ENCODE peak calls at places on chromosomes 2 and 18, in five cellular contexts. One of them, this sample, is unnamed.

GRCh38 chr2:203790134-203790533 is 77.4 kb upstream of the CTLA4 start:
- DNase-seq in osteoblast: peak
- DNase-seq in hippocampal formation: no peak
- DNase-seq in non-pigmented ciliary epithelial cell: no peak
- DNase-seq in ureter: no peak
- DNase-seq in this sample: no peak

GRCh38 chr18:9913151-9913525 is 678 bp upstream of the VAPA start:
- DNase-seq in osteoblast: peak
- DNase-seq in non-pigmented ciliary epithelial cell: no peak
- DNase-seq in ureter: no peak
- DNase-seq in hippocampal formation: no peak
- DNase-seq in this sample: no peak

GRCh38 chr2:11983401-11983800 is 237.0 kb downstream of the LPIN1 start:
- DNase-seq in osteoblast: no peak
- DNase-seq in ureter: no peak
- DNase-seq in hippocampal formation: no peak
- DNase-seq in non-pigmented ciliary epithelial cell: no peak
- DNase-seq in this sample: no peak

GRCh38 chr2:231710751-231711676 is 2.7 kb downstream of the PTMA start:
- DNase-seq in hippocampal formation: no peak
- DNase-seq in non-pigmented ciliary epithelial cell: no peak
- DNase-seq in osteoblast: peak
- DNase-seq in ureter: peak
- DNase-seq in this sample: no peak

GRCh38 chr2:148524519-148524919 is 120.0 kb upstream of the EPC2 start:
- DNase-seq in hippocampal formation: no peak
- DNase-seq in ureter: no peak
- DNase-seq in osteoblast: no peak
- DNase-seq in non-pigmented ciliary epithelial cell: no peak
- DNase-seq in this sample: peak

GRCh38 chr2:8393506-8393905 is 288.4 kb upstream of the ID2 start:
- DNase-seq in osteoblast: no peak
- DNase-seq in hippocampal formation: no peak
- DNase-seq in ureter: no peak
- DNase-seq in non-pigmented ciliary epithelial cell: no peak
- DNase-seq in this sample: peak

GRCh38 chr2:148577845-148578492 is 66.6 kb upstream of the EPC2 start:
- DNase-seq in ureter: no peak
- DNase-seq in non-pigmented ciliary epithelial cell: no peak
- DNase-seq in hippocampal formation: no peak
- DNase-seq in osteoblast: peak
- DNase-seq in this sample: no peak

GRCh38 chr2:4763009-4763408 is 929.2 kb upstream of the SOX11 start:
- DNase-seq in non-pigmented ciliary epithelial cell: peak
- DNase-seq in osteoblast: no peak
- DNase-seq in hippocampal formation: peak
- DNase-seq in ureter: no peak
- DNase-seq in this sample: no peak

GRCh38 chr2:79611448-79612016 is 98.7 kb downstream of the CTNNA2 start:
- DNase-seq in hippocampal formation: no peak
- DNase-seq in non-pigmented ciliary epithelial cell: no peak
- DNase-seq in ureter: no peak
- DNase-seq in osteoblast: no peak
- DNase-seq in this sample: no peak

GRCh38 chr2:96623116-96623515 is 15.0 kb downstream of the KANSL3 start:
- DNase-seq in hippocampal formation: no peak
- DNase-seq in ureter: no peak
- DNase-seq in non-pigmented ciliary epithelial cell: no peak
- DNase-seq in osteoblast: no peak
- DNase-seq in this sample: no peak

GRCh38 chr2:63668000-63668399 is 79.2 kb downstream of the MDH1 start:
- DNase-seq in osteoblast: no peak
- DNase-seq in non-pigmented ciliary epithelial cell: no peak
- DNase-seq in hippocampal formation: no peak
- DNase-seq in ureter: no peak
- DNase-seq in this sample: no peak

GRCh38 chr2:188734688-188735087 is 239.5 kb upstream of the COL3A1 start:
- DNase-seq in ureter: no peak
- DNase-seq in osteoblast: no peak
- DNase-seq in hippocampal formation: no peak
- DNase-seq in non-pigmented ciliary epithelial cell: no peak
- DNase-seq in this sample: peak

GRCh38 chr2:222108957-222109595 is 189.7 kb downstream of the PAX3 start:
- DNase-seq in non-pigmented ciliary epithelial cell: no peak
- DNase-seq in ureter: no peak
- DNase-seq in osteoblast: no peak
- DNase-seq in hippocampal formation: no peak
- DNase-seq in this sample: no peak

GRCh38 chr18:78607221-78607620 is 372.4 kb upstream of the SALL3 start:
- DNase-seq in osteoblast: no peak
- DNase-seq in ureter: peak
- DNase-seq in hippocampal formation: no peak
- DNase-seq in non-pigmented ciliary epithelial cell: no peak
- DNase-seq in this sample: no peak

GRCh38 chr2:190467575-190468083 is 59.5 kb downstream of the MFSD6 start:
- DNase-seq in osteoblast: no peak
- DNase-seq in non-pigmented ciliary epithelial cell: no peak
- DNase-seq in hippocampal formation: no peak
- DNase-seq in ureter: no peak
- DNase-seq in this sample: no peak

GRCh38 chr18:46772396-46772795 is 15.5 kb upstream of the ST8SIA5 start:
- DNase-seq in osteoblast: no peak
- DNase-seq in hippocampal formation: no peak
- DNase-seq in non-pigmented ciliary epithelial cell: no peak
- DNase-seq in ureter: no peak
- DNase-seq in this sample: no peak

GRCh38 chr2:85974395-85974794 is 85.6 kb upstream of the ST3GAL5 start:
- DNase-seq in non-pigmented ciliary epithelial cell: no peak
- DNase-seq in osteoblast: no peak
- DNase-seq in hippocampal formation: no peak
- DNase-seq in ureter: peak
- DNase-seq in this sample: peak

GRCh38 chr18:34122724-34123334 is 101.9 kb downstream of the NOL4 start:
- DNase-seq in osteoblast: peak
- DNase-seq in ureter: peak
- DNase-seq in non-pigmented ciliary epithelial cell: no peak
- DNase-seq in hippocampal formation: no peak
- DNase-seq in this sample: no peak

GRCh38 chr18:46894124-46894523 is 23.2 kb downstream of the PIAS2 start:
- DNase-seq in osteoblast: no peak
- DNase-seq in hippocampal formation: no peak
- DNase-seq in non-pigmented ciliary epithelial cell: no peak
- DNase-seq in ureter: no peak
- DNase-seq in this sample: no peak

GRCh38 chr2:181953773-181954537 is 31.7 kb upstream of the PPP1R1C start:
- DNase-seq in non-pigmented ciliary epithelial cell: no peak
- DNase-seq in hippocampal formation: no peak
- DNase-seq in osteoblast: peak
- DNase-seq in ureter: peak
- DNase-seq in this sample: no peak

GRCh38 chr18:56637897-56638231 is 528 bp downstream of the TXNL1 start:
- DNase-seq in osteoblast: no peak
- DNase-seq in non-pigmented ciliary epithelial cell: no peak
- DNase-seq in ureter: no peak
- DNase-seq in hippocampal formation: no peak
- DNase-seq in this sample: no peak

GRCh38 chr2:24435391-24436316 is 55.4 kb upstream of the NCOA1 start:
- DNase-seq in hippocampal formation: peak
- DNase-seq in osteoblast: peak
- DNase-seq in non-pigmented ciliary epithelial cell: peak
- DNase-seq in ureter: peak
- DNase-seq in this sample: no peak

GRCh38 chr2:205865794-205866490 is 183.6 kb downstream of the NRP2 start:
- DNase-seq in osteoblast: no peak
- DNase-seq in ureter: no peak
- DNase-seq in hippocampal formation: no peak
- DNase-seq in non-pigmented ciliary epithelial cell: no peak
- DNase-seq in this sample: no peak

GRCh38 chr2:182360012-182360662 is 66.7 kb downstream of the PDE1A start:
- DNase-seq in hippocampal formation: no peak
- DNase-seq in non-pigmented ciliary epithelial cell: no peak
- DNase-seq in osteoblast: no peak
- DNase-seq in ureter: no peak
- DNase-seq in this sample: no peak

GRCh38 chr2:222410534-222410933 is 13.8 kb upstream of the SGPP2 start:
- DNase-seq in non-pigmented ciliary epithelial cell: no peak
- DNase-seq in osteoblast: no peak
- DNase-seq in hippocampal formation: no peak
- DNase-seq in ureter: no peak
- DNase-seq in this sample: no peak